ENCODE peak calls at places on chromosomes 13 and 19, in eight cellular contexts. Z, W, P, A, S, V, H and R are unnamed samples. For H3K4me1, the result is how much of the 10 kb centered on the place peaks cover.

GRCh38 chr13:97030705-97031452 is 36.6 kb upstream of the OXGR1 start:
- DNase-seq in Z (no peak), W (peak), P (no peak), A (no peak), S (no peak), V (no peak), H (peak), R (no peak)

GRCh38 chr13:42821437-42821836 is 40.1 kb downstream of the FAM216B start:
- DNase-seq in Z (no peak), W (peak), P (no peak), A (no peak), S (no peak), V (no peak), H (no peak), R (no peak)

GRCh38 chr13:41284512-41285288 is 21.3 kb upstream of the MTRF1 start:
- DNase-seq in Z (no peak), W (peak), P (peak), A (no peak), S (no peak), V (no peak), H (no peak), R (no peak)

GRCh38 chr13:30865131-30866009 is 40.7 kb upstream of the MEDAG start:
- DNase-seq in Z (peak), W (peak), P (peak), A (peak), S (peak), V (peak), H (peak), R (peak)

GRCh38 chr19:44021221-44021620 is 4.0 kb upstream of the ZNF222 start:
- DNase-seq in Z (no peak), W (no peak), P (no peak), A (no peak), S (no peak), V (no peak), H (no peak), R (no peak)

GRCh38 chr19:45769821-45770191 is 754 bp upstream of the SIX5 start:
- DNase-seq in Z (no peak), W (peak), P (peak), A (peak), S (no peak), V (no peak), H (peak), R (peak)

GRCh38 chr13:31436478-31436877 is 236.7 kb downstream of the B3GLCT start:
- DNase-seq in Z (no peak), W (no peak), P (no peak), A (no peak), S (no peak), V (no peak), H (no peak), R (no peak)

GRCh38 chr13:80237646-80238045 is 103.3 kb downstream of the SPRY2 start:
- DNase-seq in Z (no peak), W (peak), P (no peak), A (no peak), S (no peak), V (no peak), H (no peak), R (no peak)

GRCh38 chr13:75836441-75836840 is 200.3 kb downstream of the LMO7 start:
- DNase-seq in Z (no peak), W (no peak), P (peak), A (no peak), S (no peak), V (no peak), H (no peak), R (peak)

GRCh38 chr13:110298221-110298565 is 8.8 kb downstream of the COL4A1 start:
- DNase-seq in Z (no peak), W (no peak), P (no peak), A (no peak), S (no peak), V (no peak), H (no peak), R (no peak)

GRCh38 chr19:3760871-3761361 is 576 bp downstream of the APBA3 start:
- DNase-seq in Z (no peak), W (peak), P (no peak), A (peak), S (no peak), V (peak), H (no peak), R (no peak)

GRCh38 chr13:75226092-75226491 is 255.9 kb downstream of the TBC1D4 start:
- DNase-seq in Z (no peak), W (peak), P (no peak), A (no peak), S (no peak), V (no peak), H (no peak), R (no peak)

GRCh38 chr13:77994166-77994565 is 75.5 kb upstream of the EDNRB start:
- DNase-seq in Z (no peak), W (no peak), P (no peak), A (no peak), S (no peak), V (no peak), H (no peak), R (no peak)

GRCh38 chr19:18844806-18845329 is 13.1 kb downstream of the UPF1 start:
- DNase-seq in Z (no peak), W (no peak), P (no peak), A (no peak), S (no peak), V (no peak), H (no peak), R (no peak)

GRCh38 chr13:75960538-75960994 is 324.4 kb downstream of the LMO7 start:
- DNase-seq in Z (no peak), W (no peak), P (no peak), A (no peak), S (no peak), V (no peak), H (no peak), R (no peak)

GRCh38 chr13:93320942-93321341 is 94.3 kb downstream of the GPC6 start:
- DNase-seq in Z (no peak), W (peak), P (no peak), A (no peak), S (no peak), V (no peak), H (peak), R (no peak)

GRCh38 chr13:31957772-31958171 is 73.8 kb upstream of the FRY start:
- DNase-seq in Z (no peak), W (no peak), P (no peak), A (no peak), S (no peak), V (no peak), H (no peak), R (no peak)

GRCh38 chr19:42255766-42256750 is 1.1 kb upstream of the ERF start:
- DNase-seq in Z (peak), W (peak), P (no peak), A (no peak), S (peak), V (no peak), H (peak), R (peak)

GRCh38 chr13:49314344-49314882 is 66.7 kb downstream of the CDADC1 start:
- DNase-seq in Z (no peak), W (peak), P (no peak), A (no peak), S (no peak), V (no peak), H (no peak), R (no peak)

GRCh38 chr19:35251456-35251855 is 2.7 kb downstream of the LSR start:
- DNase-seq in Z (no peak), W (no peak), P (no peak), A (no peak), S (peak), V (no peak), H (no peak), R (no peak)

GRCh38 chr13:104571161-104571889 is 1505.1 kb upstream of the SLC10A2 start:
- DNase-seq in Z (no peak), W (peak), P (peak), A (no peak), S (peak), V (no peak), H (peak), R (peak)

GRCh38 chr19:2315818-2316353 is 7.9 kb upstream of the LINGO3 start:
- DNase-seq in Z (peak), W (peak), P (peak), A (peak), S (peak), V (no peak), H (no peak), R (peak)

GRCh38 chr13:73274147-73274546 is 215.3 kb downstream of the KLF5 start:
- DNase-seq in Z (no peak), W (peak), P (no peak), A (no peak), S (no peak), V (no peak), H (peak), R (no peak)

GRCh38 chr13:114143806-114144605 is 11.6 kb upstream of the RASA3 start:
- DNase-seq in Z (no peak), W (no peak), P (no peak), A (peak), S (no peak), V (no peak), H (no peak), R (peak)

GRCh38 chr13:71290963-71291937 is 575.8 kb downstream of the DACH1 start:
- DNase-seq in Z (no peak), W (peak), P (no peak), A (peak), S (peak), V (peak), H (peak), R (peak)

GRCh38 chr19:23699521-23699860 is 12.5 kb upstream of the ZNF675 start:
- DNase-seq in Z (no peak), W (no peak), P (no peak), A (no peak), S (no peak), V (no peak), H (no peak), R (no peak)

GRCh38 chr19:47229674-47230121 is 1.3 kb downstream of the BBC3 start:
- DNase-seq in Z (no peak), W (peak), P (no peak), A (peak), S (no peak), V (no peak), H (no peak), R (no peak)

GRCh38 chr19:47228937-47229673 is 1.9 kb downstream of the BBC3 start:
- DNase-seq in Z (no peak), W (peak), P (no peak), A (peak), S (no peak), V (peak), H (no peak), R (no peak)

GRCh38 chr19:47230921-47231214 is at the start of gene BBC3:
- DNase-seq in Z (no peak), W (no peak), P (no peak), A (no peak), S (no peak), V (no peak), H (no peak), R (no peak)

GRCh38 chr19:47231215-47232054 is 436 bp upstream of the BBC3 start:
- DNase-seq in Z (peak), W (peak), P (peak), A (peak), S (peak), V (peak), H (peak), R (peak)

DNA sequence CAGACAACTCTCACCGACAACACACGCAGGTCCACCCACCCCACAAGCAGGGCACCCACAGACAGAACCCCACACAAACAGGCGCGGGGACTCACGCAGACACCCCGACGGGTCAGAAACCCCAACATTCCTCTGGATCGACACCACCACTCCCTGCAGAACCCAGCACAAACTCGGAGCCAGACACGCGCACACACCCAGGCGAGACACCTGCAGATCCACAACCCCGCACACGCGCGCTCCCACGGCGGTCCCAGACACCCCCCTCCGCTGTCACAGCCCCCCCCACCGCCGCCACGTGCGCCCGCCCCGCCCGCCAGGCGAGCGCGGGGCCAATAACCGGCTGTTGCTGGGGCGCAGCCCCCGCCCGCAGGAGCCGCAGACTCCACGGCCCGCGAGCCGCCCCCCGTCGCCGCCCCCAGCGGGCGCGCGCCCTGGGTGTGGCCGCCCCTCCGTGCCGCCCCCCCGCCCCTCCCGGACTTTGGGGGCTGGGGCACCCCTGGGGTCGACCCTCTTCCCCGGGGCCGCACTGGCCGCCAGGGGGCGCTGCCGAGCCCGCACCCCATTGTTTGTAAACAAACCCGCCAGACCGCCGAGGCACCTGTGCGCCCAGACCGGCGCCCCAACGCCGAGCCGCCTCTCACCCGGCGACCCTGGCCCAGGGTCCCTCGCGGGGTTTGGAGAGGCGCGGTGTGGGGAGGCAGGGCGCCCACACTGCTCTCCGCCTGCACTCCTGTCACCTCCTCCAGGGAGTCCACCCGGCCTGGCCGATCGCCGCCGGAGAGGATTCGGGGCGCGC is 678 bp downstream of the BBC3 start:
- DNase-seq in Z (peak), W (peak), P (peak), A (peak), S (peak), V (peak), H (no peak), R (peak)
- H3K4me1 ChIP-seq in Z (half or more), W (under half), P (half or more), A (half or more), S (under half), V (half or more), H (under half), R (half or more)

GRCh38 chr19:48715681-48716171 is 3.8 kb downstream of the MAMSTR start:
- DNase-seq in Z (no peak), W (peak), P (no peak), A (no peak), S (peak), V (no peak), H (no peak), R (no peak)
- H3K4me1 ChIP-seq in Z (half or more), W (under half), P (under half), A (under half), S (under half), V (under half), H (under half), R (under half)

GRCh38 chr19:13027557-13027956 is 32.3 kb downstream of the NFIX start:
- DNase-seq in Z (no peak), W (peak), P (no peak), A (no peak), S (no peak), V (no peak), H (no peak), R (no peak)

GRCh38 chr19:13027031-13027430 is 31.8 kb downstream of the NFIX start:
- DNase-seq in Z (no peak), W (peak), P (no peak), A (no peak), S (no peak), V (no peak), H (no peak), R (no peak)

GRCh38 chr19:13029893-13030292 is 34.6 kb downstream of the NFIX start:
- DNase-seq in Z (no peak), W (peak), P (peak), A (peak), S (no peak), V (no peak), H (no peak), R (peak)

GRCh38 chr19:13028027-13028426 is 32.8 kb downstream of the NFIX start:
- DNase-seq in Z (no peak), W (no peak), P (no peak), A (no peak), S (no peak), V (no peak), H (no peak), R (no peak)

GRCh38 chr19:13029301-13029880 is 34.1 kb downstream of the NFIX start:
- DNase-seq in Z (no peak), W (no peak), P (no peak), A (no peak), S (no peak), V (no peak), H (no peak), R (no peak)
- H3K4me1 ChIP-seq in Z (half or more), W (half or more), P (half or more), A (under half), S (under half), V (under half), H (under half), R (half or more)

GRCh38 chr13:99355267-99356215 is 48.3 kb upstream of the GPR183 start:
- DNase-seq in Z (no peak), W (no peak), P (no peak), A (no peak), S (no peak), V (peak), H (no peak), R (no peak)

GRCh38 chr13:99359493-99359892 is 52.3 kb upstream of the GPR183 start:
- DNase-seq in Z (no peak), W (no peak), P (no peak), A (no peak), S (no peak), V (no peak), H (no peak), R (no peak)

GRCh38 chr13:99357920-99358319 is 50.7 kb upstream of the GPR183 start:
- DNase-seq in Z (no peak), W (no peak), P (no peak), A (no peak), S (no peak), V (no peak), H (no peak), R (no peak)

GRCh38 chr13:99356216-99357089 is 49.3 kb upstream of the GPR183 start:
- DNase-seq in Z (no peak), W (peak), P (no peak), A (peak), S (no peak), V (peak), H (no peak), R (peak)

GRCh38 chr13:99357149-99357596 is 50.0 kb upstream of the GPR183 start:
- DNase-seq in Z (no peak), W (peak), P (no peak), A (peak), S (no peak), V (peak), H (no peak), R (no peak)
- H3K4me1 ChIP-seq in Z (under half), W (under half), P (under half), A (half or more), S (under half), V (half or more), H (under half), R (under half)

DNA sequence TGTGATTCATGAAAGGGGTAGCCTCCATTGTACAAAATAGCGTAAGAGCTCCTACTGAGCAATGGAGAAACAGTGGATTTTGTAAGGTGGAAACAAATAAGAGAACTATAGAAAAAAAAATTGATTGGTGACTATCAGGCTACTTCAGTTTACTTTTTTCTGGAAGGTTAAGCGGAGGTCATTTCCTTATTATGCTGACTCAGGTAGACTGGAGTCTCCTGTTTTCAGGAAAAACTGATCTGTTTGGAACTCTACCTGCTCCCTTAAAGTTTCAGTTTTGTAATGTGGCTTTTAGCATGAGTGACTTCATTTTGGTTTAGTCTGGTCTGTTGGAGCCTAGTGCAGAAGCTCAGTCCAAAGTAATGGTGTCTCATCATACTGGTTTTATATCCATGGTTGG is 3.4 kb downstream of the ZNF607 start:
- DNase-seq in Z (no peak), W (no peak), P (no peak), A (no peak), S (no peak), V (no peak), H (no peak), R (no peak)
- H3K4me1 ChIP-seq in Z (under half), W (under half), P (under half), A (under half), S (under half), V (under half), H (under half), R (under half)

DNA sequence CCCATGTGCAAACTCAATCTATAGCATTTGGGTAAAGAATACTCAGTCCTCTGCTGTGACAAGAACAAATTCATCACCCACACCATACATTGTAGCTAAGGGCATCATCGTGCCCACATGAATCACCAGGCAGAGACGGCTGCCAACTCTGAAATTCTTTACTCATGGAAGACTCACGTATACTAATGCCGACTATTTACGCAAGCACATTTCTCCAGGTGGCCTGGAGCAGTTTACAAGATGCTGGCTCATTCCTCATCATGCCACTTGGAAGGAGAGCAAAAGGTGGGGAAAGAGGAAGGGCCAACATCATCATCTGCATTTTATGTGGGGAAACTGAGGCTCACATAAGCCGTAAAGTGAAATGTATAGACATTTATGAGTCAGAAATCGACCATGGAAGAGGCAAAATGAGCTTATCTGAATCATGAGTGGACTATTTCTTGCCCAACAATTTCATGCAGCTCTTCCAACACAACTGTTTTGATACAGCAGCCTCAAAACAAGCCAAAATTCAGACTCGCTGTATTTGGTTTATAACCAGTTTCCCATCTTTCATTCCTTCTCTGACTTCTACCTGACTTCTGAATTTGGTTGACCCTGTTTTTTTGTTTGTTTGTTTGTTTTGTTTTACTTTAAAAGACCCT is 213.9 kb upstream of the SERP2 start:
- DNase-seq in Z (no peak), W (peak), P (no peak), A (no peak), S (no peak), V (no peak), H (no peak), R (no peak)
- H3K4me1 ChIP-seq in Z (under half), W (under half), P (under half), A (under half), S (under half), V (under half), H (under half), R (under half)